ENCODE peak calls at places on chromosomes 4 and X, in six cellular contexts. I, S, Y, V, X and C are unnamed samples.

GRCh38 chr4:57193996-57194675 is 84.0 kb upstream of the IGFBP7 start:
- DNase-seq in I (no peak), S (no peak), Y (no peak), V (no peak), X (no peak), C (no peak)

GRCh38 chrX:46447384-46447783 is 97.8 kb downstream of the ZNF674 start:
- DNase-seq in I (peak), S (no peak), Y (no peak), V (peak), X (no peak), C (peak)

GRCh38 chr4:42750091-42750490 is 93.2 kb upstream of the ATP8A1 start:
- DNase-seq in I (no peak), S (no peak), Y (no peak), V (no peak), X (peak), C (no peak)

GRCh38 chrX:13760428-13760827 is 25.9 kb downstream of the OFD1 start:
- DNase-seq in I (no peak), S (no peak), Y (no peak), V (no peak), X (no peak), C (no peak)

GRCh38 chr4:85391011-85391410 is 83.9 kb upstream of the ARHGAP24 start:
- DNase-seq in I (no peak), S (no peak), Y (no peak), V (no peak), X (no peak), C (no peak)

GRCh38 chr4:151484396-151485102 is 75.6 kb downstream of the FHIP1A start:
- DNase-seq in I (no peak), S (no peak), Y (peak), V (peak), X (no peak), C (no peak)

GRCh38 chr4:7398104-7398423 is 36.7 kb downstream of the PSAPL1 start:
- DNase-seq in I (no peak), S (no peak), Y (no peak), V (no peak), X (no peak), C (no peak)

GRCh38 chr4:38681283-38682066 is 17.5 kb downstream of the KLF3 start:
- DNase-seq in I (no peak), S (no peak), Y (no peak), V (no peak), X (no peak), C (no peak)

GRCh38 chr4:184851200-184851541 is 25.4 kb upstream of the ACSL1 start:
- DNase-seq in I (no peak), S (no peak), Y (no peak), V (no peak), X (peak), C (peak)

GRCh38 chr4:124980276-124980752 is 267.8 kb upstream of the ANKRD50 start:
- DNase-seq in I (no peak), S (no peak), Y (no peak), V (no peak), X (no peak), C (no peak)

GRCh38 chr4:5084911-5085475 is 33.7 kb downstream of the STK32B start:
- DNase-seq in I (no peak), S (no peak), Y (no peak), V (no peak), X (no peak), C (no peak)

GRCh38 chr4:184396001-184396400 is 78.3 kb downstream of the IRF2 start:
- DNase-seq in I (no peak), S (no peak), Y (no peak), V (no peak), X (peak), C (peak)

GRCh38 chr4:7263166-7263565 is 70.8 kb downstream of the SORCS2 start:
- DNase-seq in I (no peak), S (no peak), Y (no peak), V (no peak), X (no peak), C (no peak)

GRCh38 chr4:173415885-173416658 is 17.2 kb upstream of the SCRG1 start:
- DNase-seq in I (no peak), S (no peak), Y (no peak), V (no peak), X (no peak), C (no peak)

GRCh38 chr4:3491681-3492405 is 28.7 kb downstream of the DOK7 start:
- DNase-seq in I (no peak), S (no peak), Y (no peak), V (no peak), X (no peak), C (no peak)

GRCh38 chr4:47349323-47349722 is 114.2 kb downstream of the COMMD8 start:
- DNase-seq in I (no peak), S (no peak), Y (no peak), V (no peak), X (no peak), C (no peak)

GRCh38 chr4:18020671-18021469 is 685 bp downstream of the LCORL start:
- DNase-seq in I (peak), S (peak), Y (peak), V (peak), X (peak), C (peak)

GRCh38 chr4:70734168-70734954 is 12.6 kb downstream of the RUFY3 start:
- DNase-seq in I (peak), S (no peak), Y (no peak), V (peak), X (peak), C (peak)

GRCh38 chr4:40211224-40212185 is 14.7 kb downstream of the RHOH start:
- DNase-seq in I (no peak), S (no peak), Y (no peak), V (no peak), X (no peak), C (no peak)

GRCh38 chr4:104420766-104421165 is 73.9 kb downstream of the CXXC4 start:
- DNase-seq in I (no peak), S (no peak), Y (peak), V (no peak), X (no peak), C (no peak)

GRCh38 chr4:152803541-152803940 is 23.8 kb downstream of the ARFIP1 start:
- DNase-seq in I (no peak), S (no peak), Y (no peak), V (no peak), X (no peak), C (no peak)

GRCh38 chr4:121597346-121597934 is 99.3 kb downstream of the ANXA5 start:
- DNase-seq in I (no peak), S (no peak), Y (no peak), V (no peak), X (no peak), C (no peak)

GRCh38 chrX:123884809-123885408 is 25.1 kb downstream of the XIAP start:
- DNase-seq in I (peak), S (peak), Y (no peak), V (peak), X (no peak), C (peak)

GRCh38 chr4:115274545-115274944 is 161.1 kb upstream of the NDST4 start:
- DNase-seq in I (no peak), S (no peak), Y (no peak), V (no peak), X (no peak), C (no peak)

GRCh38 chr4:88163286-88163685 is 4.8 kb upstream of the ABCG2 start:
- DNase-seq in I (no peak), S (no peak), Y (no peak), V (no peak), X (no peak), C (no peak)

GRCh38 chr4:152036626-152037025 is 275.8 kb upstream of the GATB start:
- DNase-seq in I (no peak), S (no peak), Y (no peak), V (no peak), X (no peak), C (no peak)

GRCh38 chr4:83771113-83771705 is 235.3 kb downstream of the GPAT3 start:
- DNase-seq in I (peak), S (peak), Y (peak), V (peak), X (no peak), C (no peak)

GRCh38 chrX:1249101-1249887 is 19.3 kb upstream of the CSF2RA start:
- DNase-seq in I (no peak), S (no peak), Y (no peak), V (peak), X (peak), C (no peak)

GRCh38 chr4:106898621-106899230 is 137.4 kb downstream of the DKK2 start:
- DNase-seq in I (peak), S (peak), Y (no peak), V (peak), X (no peak), C (no peak)

GRCh38 chr4:185752881-185753280 is 59.1 kb downstream of the SORBS2 start:
- DNase-seq in I (no peak), S (no peak), Y (no peak), V (no peak), X (no peak), C (no peak)

GRCh38 chrX:9677098-9677739 is 88.4 kb downstream of the GPR143 start:
- DNase-seq in I (peak), S (no peak), Y (no peak), V (no peak), X (peak), C (peak)

GRCh38 chr4:24137596-24137962 is 247.7 kb upstream of the PPARGC1A start:
- DNase-seq in I (no peak), S (no peak), Y (no peak), V (peak), X (no peak), C (no peak)

GRCh38 chr4:89469930-89470375 is 162.4 kb upstream of the GPRIN3 start:
- DNase-seq in I (no peak), S (no peak), Y (no peak), V (no peak), X (peak), C (no peak)

GRCh38 chr4:31755751-31756150 is 1035.6 kb downstream of the PCDH7 start:
- DNase-seq in I (no peak), S (no peak), Y (no peak), V (no peak), X (no peak), C (no peak)

GRCh38 chr4:75898533-75898932 is 3.7 kb downstream of the PPEF2 start:
- DNase-seq in I (no peak), S (no peak), Y (no peak), V (no peak), X (no peak), C (no peak)

GRCh38 chr4:67393699-67394281 is 151.5 kb downstream of the CENPC start:
- DNase-seq in I (no peak), S (peak), Y (no peak), V (peak), X (no peak), C (no peak)

GRCh38 chrX:101237041-101237440 is 17.5 kb downstream of the DRP2 start:
- DNase-seq in I (no peak), S (no peak), Y (no peak), V (no peak), X (no peak), C (no peak)

DNA sequence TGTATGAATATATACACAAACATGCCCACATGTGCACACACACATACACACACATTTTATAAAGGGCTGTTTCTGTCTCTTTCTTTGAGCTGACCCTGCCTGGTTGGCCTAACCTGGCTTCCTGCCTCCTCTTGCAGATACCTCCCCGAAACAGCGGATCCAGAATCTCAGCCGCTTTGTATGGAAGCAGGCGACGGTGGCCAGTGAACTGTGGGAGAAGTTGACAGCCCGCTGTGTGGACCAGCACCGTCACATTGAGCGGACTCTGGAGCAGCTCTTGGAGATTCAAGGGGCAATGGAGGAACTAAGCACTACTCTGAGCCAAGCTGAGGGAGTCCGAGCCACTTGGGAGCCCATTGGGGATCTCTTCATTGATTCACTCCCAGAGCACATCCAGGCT is 21.9 kb downstream of the DRP2 start:
- DNase-seq in I (no peak), S (no peak), Y (no peak), V (no peak), X (no peak), C (no peak)
- TF ChIP-seq POLR2A in I (no peak), S (no peak), Y (no peak), V (no peak), X (no peak), C (no peak)

GRCh38 chrX:147911192-147912022 is at the start of gene FMR1:
- DNase-seq in I (peak), S (peak), Y (peak), V (peak), X (peak), C (peak)
- TF ChIP-seq POLR2AphosphoS5 in I (no peak), S (no peak), Y (peak), V (peak), X (no peak), C (no peak)

DNA sequence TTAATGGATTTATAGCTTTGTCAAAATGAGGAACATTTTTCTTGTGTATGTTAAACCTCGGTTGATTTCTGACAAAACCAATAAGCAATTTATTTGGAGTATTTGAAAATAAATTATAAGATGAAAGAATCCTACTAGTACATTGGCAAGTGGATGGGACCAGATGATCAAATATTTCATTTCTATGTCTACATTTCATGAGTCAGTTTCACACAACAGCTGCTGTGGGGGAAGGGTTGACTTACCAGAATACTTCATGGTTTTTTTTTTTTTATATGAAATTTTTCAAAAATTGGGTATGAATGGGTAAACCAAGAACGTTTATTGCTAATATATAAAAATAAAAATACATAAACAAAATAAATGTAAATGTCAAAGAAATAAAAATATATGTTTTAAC is 39.4 kb downstream of the RAPGEF2 start:
- DNase-seq in I (no peak), S (no peak), Y (no peak), V (no peak), X (no peak), C (no peak)
- TF ChIP-seq TAF1 in I (no peak), S (no peak), Y (no peak), V (no peak), X (no peak), C (no peak)

DNA sequence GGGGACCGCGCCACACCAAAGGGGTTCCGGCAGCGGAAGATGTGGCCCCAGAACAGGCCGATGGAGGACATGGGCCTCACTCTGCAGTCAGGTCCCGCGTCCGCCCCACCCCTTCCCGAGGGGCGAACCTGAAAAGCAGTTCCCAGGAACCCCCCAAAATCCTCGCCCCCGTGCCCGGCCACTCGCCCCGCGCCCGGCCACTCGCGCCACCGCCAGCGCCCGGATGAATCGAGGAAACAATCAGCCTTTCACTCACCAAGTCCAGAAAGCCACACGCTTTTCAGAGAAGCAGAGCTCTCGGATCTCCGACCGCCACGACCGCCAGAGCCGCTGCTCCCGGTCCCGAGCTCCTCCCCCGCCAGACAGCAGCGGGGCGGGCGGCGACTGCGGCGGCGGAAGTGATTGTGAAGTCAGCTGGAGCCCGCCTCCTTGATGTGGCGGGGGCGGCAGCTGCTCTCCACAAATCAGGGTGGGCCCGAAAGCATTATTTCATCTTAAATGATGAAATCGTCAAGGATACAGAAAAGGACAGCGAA is at the start of gene PJA1:
- DNase-seq in I (peak), S (peak), Y (no peak), V (peak), X (no peak), C (peak)
- TF ChIP-seq POLR2A in I (no peak), S (peak), Y (no peak), V (no peak), X (peak), C (no peak)

DNA sequence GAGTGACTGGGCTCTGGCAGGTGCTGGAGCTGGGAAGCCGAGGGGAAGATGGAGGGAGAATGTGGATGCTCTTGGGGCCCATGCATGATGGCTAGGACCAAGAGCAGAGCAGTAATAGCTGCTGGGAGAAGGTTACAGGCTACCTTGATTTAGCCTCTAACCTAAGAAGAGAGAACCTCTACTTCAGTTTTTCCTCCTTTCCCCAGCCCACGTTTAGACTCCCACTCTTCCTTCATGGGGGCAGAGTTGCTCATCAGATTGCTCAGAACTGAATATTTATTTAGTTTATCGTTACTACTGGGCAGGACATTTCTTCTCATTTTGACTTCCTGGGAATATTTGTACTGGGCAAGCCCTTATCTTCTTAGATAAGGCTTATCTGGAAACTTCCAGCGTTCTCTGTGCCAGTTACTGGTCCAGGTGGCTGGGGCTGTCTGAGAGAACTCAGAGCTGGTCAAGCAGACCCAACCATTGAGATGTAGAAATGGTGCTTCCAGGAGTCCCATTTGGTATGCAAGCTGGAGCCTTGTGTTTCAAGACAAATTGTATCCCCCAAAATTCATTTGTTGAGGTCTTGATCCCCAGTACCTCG is 442.9 kb upstream of the BOD1L1 start:
- DNase-seq in I (no peak), S (no peak), Y (no peak), V (no peak), X (no peak), C (no peak)
- TF ChIP-seq POLR2AphosphoS5 in I (no peak), S (no peak), Y (no peak), V (no peak), X (no peak), C (no peak)

GRCh38 chr4:119707336-119707735 is 78.7 kb upstream of the PDE5A start:
- DNase-seq in I (no peak), S (no peak), Y (no peak), V (peak), X (no peak), C (no peak)
- TF ChIP-seq TAF1 in I (no peak), S (no peak), Y (no peak), V (no peak), X (no peak), C (no peak)

GRCh38 chr4:129093173-129093974 is at the start of gene SCLT1:
- DNase-seq in I (peak), S (peak), Y (peak), V (peak), X (peak), C (peak)
- TF ChIP-seq POLR2A in I (peak), S (peak), Y (peak), V (peak), X (peak), C (peak)